ENCODE peak calls at places on chromosomes 1 and 21, in five cellular contexts. I is NCI-H2171; Y is CD4-positive, alpha-beta T cell; T is iris pigment epithelial cell; X is activated CD4-positive, CD25-positive, alpha-beta regulatory T cell treated with anti-CD3 and anti-CD28 coated beads, Interleukin-2, amount 50 U/mL, for 72 hours. S is an unnamed sample.

GRCh38 chr1:244813327-244813726 is 22.1 kb upstream of the COX20 start:
- DNase-seq in T (no peak), I (no peak), X (no peak), Y (no peak), S (no peak)

GRCh38 chr21:42307106-42307505 is 8.1 kb downstream of the TFF3 start:
- DNase-seq in Y (no peak), X (peak), T (no peak), I (peak), S (no peak)

GRCh38 chr1:209612646-209613350 is 29.3 kb downstream of the CAMK1G start:
- DNase-seq in T (no peak), X (no peak), I (no peak), Y (no peak), S (no peak)

GRCh38 chr1:114122891-114123621 is 30.6 kb downstream of the SYT6 start:
- DNase-seq in X (no peak), Y (no peak), I (no peak), T (peak), S (no peak)

GRCh38 chr1:31476891-31477846 is 64.2 kb downstream of the SERINC2 start:
- DNase-seq in T (peak), X (no peak), Y (no peak), I (peak), S (peak)

GRCh38 chr1:181324797-181325616 is 158.3 kb upstream of the CACNA1E start:
- DNase-seq in T (no peak), X (no peak), Y (no peak), I (no peak), S (no peak)

GRCh38 chr1:94731891-94732290 is 88.3 kb upstream of the SLC44A3 start:
- DNase-seq in X (no peak), I (no peak), Y (no peak), T (no peak), S (no peak)

GRCh38 chr1:161915051-161915503 is 108.6 kb downstream of the OLFML2B start:
- DNase-seq in X (no peak), T (no peak), I (no peak), Y (no peak), S (no peak)

GRCh38 chr1:111290640-111291039 is at the start of gene CHIA:
- DNase-seq in T (peak), I (peak), X (no peak), Y (no peak), S (no peak)

GRCh38 chr1:51581286-51581685 is 35.6 kb upstream of the OSBPL9 start:
- DNase-seq in X (no peak), Y (no peak), T (no peak), I (no peak), S (no peak)

GRCh38 chr1:157114183-157115121 is 14.8 kb upstream of the ETV3L start:
- DNase-seq in Y (no peak), I (no peak), T (no peak), X (no peak), S (no peak)

GRCh38 chr1:150234647-150235435 is 1.1 kb downstream of the ANP32E start:
- DNase-seq in Y (peak), I (peak), T (peak), X (peak), S (peak)

GRCh38 chr1:223423641-223424233 is 30.5 kb downstream of the CCDC185 start:
- DNase-seq in Y (no peak), T (no peak), X (no peak), I (no peak), S (no peak)

GRCh38 chr1:108892356-108893140 is 15.8 kb downstream of the GPSM2 start:
- DNase-seq in T (peak), X (no peak), Y (no peak), I (no peak), S (no peak)

GRCh38 chr21:33025471-33026298 is at the start of gene OLIG2:
- DNase-seq in Y (no peak), T (no peak), I (peak), X (no peak), S (peak)

GRCh38 chr1:228016181-228016510 is 9.3 kb downstream of the WNT3A start:
- DNase-seq in X (no peak), T (no peak), I (no peak), Y (no peak), S (no peak)

GRCh38 chr1:55043011-55043410 is 3.7 kb downstream of the PCSK9 start:
- DNase-seq in I (no peak), T (peak), Y (no peak), X (no peak), S (no peak)

GRCh38 chr1:58870298-58870676 is 86.4 kb upstream of the JUN start:
- DNase-seq in X (no peak), T (no peak), I (no peak), Y (no peak), S (no peak)

GRCh38 chr1:9537863-9538668 is 1.2 kb upstream of the SLC25A33 start:
- DNase-seq in Y (no peak), T (no peak), I (no peak), X (no peak), S (no peak)

GRCh38 chr1:100346387-100346786 is 5.9 kb upstream of the CDC14A start:
- DNase-seq in Y (no peak), X (no peak), I (no peak), T (no peak), S (no peak)

GRCh38 chr1:75265792-75266191 is 131.6 kb downstream of the LHX8 start:
- DNase-seq in X (no peak), Y (no peak), T (peak), I (peak), S (no peak)

GRCh38 chr1:21921100-21921875 is 15.8 kb downstream of the HSPG2 start:
- DNase-seq in I (no peak), T (no peak), X (no peak), Y (no peak), S (no peak)